ENCODE peak calls at places on chromosomes 7 and 10, in seven cellular contexts. One of them, this sample, is unnamed.

GRCh38 chr7:50644586-50644985 is 79.4 kb upstream of the DDC start:
- DNase-seq in NCI-H1105: no peak
- DNase-seq in activated naive CD4-positive, alpha-beta T cell treated with anti-CD3 and anti-CD28 coated beads, Interleukin-2, amount 50 U/mL, for 72 hours: no peak
- DNase-seq in HEK293T: no peak
- DNase-seq in stimulated activated CD8-positive, alpha-beta memory T cell treated with anti-CD3 and anti-CD28 coated beads, Interleukin-15, amount 100 ng/mL, for 48 hours: no peak
- DNase-seq in head of caudate nucleus: no peak
- DNase-seq in mucosa of descending colon: no peak
- DNase-seq in this sample: no peak

GRCh38 chr10:116704926-116705325 is 37.4 kb downstream of the HSPA12A start:
- DNase-seq in activated naive CD4-positive, alpha-beta T cell treated with anti-CD3 and anti-CD28 coated beads, Interleukin-2, amount 50 U/mL, for 72 hours: no peak
- DNase-seq in mucosa of descending colon: no peak
- DNase-seq in head of caudate nucleus: no peak
- DNase-seq in NCI-H1105: peak; percentile 65
- DNase-seq in HEK293T: no peak
- DNase-seq in stimulated activated CD8-positive, alpha-beta memory T cell treated with anti-CD3 and anti-CD28 coated beads, Interleukin-15, amount 100 ng/mL, for 48 hours: no peak
- DNase-seq in this sample: no peak

GRCh38 chr7:45001138-45001694 is 1.2 kb downstream of the CCM2 start:
- DNase-seq in HEK293T: peak; percentile 26
- DNase-seq in stimulated activated CD8-positive, alpha-beta memory T cell treated with anti-CD3 and anti-CD28 coated beads, Interleukin-15, amount 100 ng/mL, for 48 hours: no peak
- DNase-seq in head of caudate nucleus: peak; percentile 46
- DNase-seq in activated naive CD4-positive, alpha-beta T cell treated with anti-CD3 and anti-CD28 coated beads, Interleukin-2, amount 50 U/mL, for 72 hours: peak; percentile 56
- DNase-seq in NCI-H1105: peak; percentile 36
- DNase-seq in mucosa of descending colon: peak; percentile 44
- DNase-seq in this sample: peak; percentile 62

GRCh38 chr10:82267014-82267413 is 392.0 kb downstream of the NRG3 start:
- DNase-seq in stimulated activated CD8-positive, alpha-beta memory T cell treated with anti-CD3 and anti-CD28 coated beads, Interleukin-15, amount 100 ng/mL, for 48 hours: no peak
- DNase-seq in HEK293T: no peak
- DNase-seq in head of caudate nucleus: no peak
- DNase-seq in activated naive CD4-positive, alpha-beta T cell treated with anti-CD3 and anti-CD28 coated beads, Interleukin-2, amount 50 U/mL, for 72 hours: no peak
- DNase-seq in mucosa of descending colon: no peak
- DNase-seq in NCI-H1105: no peak
- DNase-seq in this sample: no peak

GRCh38 chr7:156948361-156948760 is 1.2 kb upstream of the NOM1 start:
- DNase-seq in head of caudate nucleus: no peak
- DNase-seq in mucosa of descending colon: no peak
- DNase-seq in NCI-H1105: no peak
- DNase-seq in stimulated activated CD8-positive, alpha-beta memory T cell treated with anti-CD3 and anti-CD28 coated beads, Interleukin-15, amount 100 ng/mL, for 48 hours: no peak
- DNase-seq in activated naive CD4-positive, alpha-beta T cell treated with anti-CD3 and anti-CD28 coated beads, Interleukin-2, amount 50 U/mL, for 72 hours: no peak
- DNase-seq in HEK293T: no peak
- DNase-seq in this sample: no peak

GRCh38 chr10:44619975-44620374 is 235.1 kb upstream of the CXCL12 start:
- DNase-seq in HEK293T: no peak
- DNase-seq in activated naive CD4-positive, alpha-beta T cell treated with anti-CD3 and anti-CD28 coated beads, Interleukin-2, amount 50 U/mL, for 72 hours: no peak
- DNase-seq in head of caudate nucleus: no peak
- DNase-seq in stimulated activated CD8-positive, alpha-beta memory T cell treated with anti-CD3 and anti-CD28 coated beads, Interleukin-15, amount 100 ng/mL, for 48 hours: no peak
- DNase-seq in mucosa of descending colon: no peak
- DNase-seq in NCI-H1105: no peak
- DNase-seq in this sample: no peak

GRCh38 chr7:99848420-99849216 is 20.8 kb downstream of the CYP3A43 start:
- DNase-seq in head of caudate nucleus: no peak
- DNase-seq in stimulated activated CD8-positive, alpha-beta memory T cell treated with anti-CD3 and anti-CD28 coated beads, Interleukin-15, amount 100 ng/mL, for 48 hours: no peak
- DNase-seq in activated naive CD4-positive, alpha-beta T cell treated with anti-CD3 and anti-CD28 coated beads, Interleukin-2, amount 50 U/mL, for 72 hours: no peak
- DNase-seq in NCI-H1105: no peak
- DNase-seq in HEK293T: no peak
- DNase-seq in mucosa of descending colon: no peak
- DNase-seq in this sample: no peak

GRCh38 chr7:78620931-78621330 is 822.4 kb downstream of the PHTF2 start:
- DNase-seq in stimulated activated CD8-positive, alpha-beta memory T cell treated with anti-CD3 and anti-CD28 coated beads, Interleukin-15, amount 100 ng/mL, for 48 hours: no peak
- DNase-seq in NCI-H1105: no peak
- DNase-seq in activated naive CD4-positive, alpha-beta T cell treated with anti-CD3 and anti-CD28 coated beads, Interleukin-2, amount 50 U/mL, for 72 hours: no peak
- DNase-seq in HEK293T: no peak
- DNase-seq in mucosa of descending colon: no peak
- DNase-seq in head of caudate nucleus: no peak
- DNase-seq in this sample: peak; percentile 14

GRCh38 chr10:109887272-109887671 is 36.0 kb downstream of the XPNPEP1 start:
- DNase-seq in HEK293T: no peak
- DNase-seq in NCI-H1105: no peak
- DNase-seq in stimulated activated CD8-positive, alpha-beta memory T cell treated with anti-CD3 and anti-CD28 coated beads, Interleukin-15, amount 100 ng/mL, for 48 hours: no peak
- DNase-seq in activated naive CD4-positive, alpha-beta T cell treated with anti-CD3 and anti-CD28 coated beads, Interleukin-2, amount 50 U/mL, for 72 hours: no peak
- DNase-seq in mucosa of descending colon: no peak
- DNase-seq in head of caudate nucleus: peak; percentile 51
- DNase-seq in this sample: peak; percentile 74

GRCh38 chr10:60916025-60916424 is 28.0 kb downstream of the RHOBTB1 start:
- DNase-seq in activated naive CD4-positive, alpha-beta T cell treated with anti-CD3 and anti-CD28 coated beads, Interleukin-2, amount 50 U/mL, for 72 hours: no peak
- DNase-seq in head of caudate nucleus: no peak
- DNase-seq in stimulated activated CD8-positive, alpha-beta memory T cell treated with anti-CD3 and anti-CD28 coated beads, Interleukin-15, amount 100 ng/mL, for 48 hours: no peak
- DNase-seq in NCI-H1105: no peak
- DNase-seq in mucosa of descending colon: no peak
- DNase-seq in HEK293T: peak; percentile 32
- DNase-seq in this sample: peak; percentile 14

GRCh38 chr7:27129729-27130539 is 623 bp downstream of the HOXA4 start:
- DNase-seq in stimulated activated CD8-positive, alpha-beta memory T cell treated with anti-CD3 and anti-CD28 coated beads, Interleukin-15, amount 100 ng/mL, for 48 hours: no peak
- DNase-seq in mucosa of descending colon: peak; percentile 75
- DNase-seq in HEK293T: no peak
- DNase-seq in head of caudate nucleus: no peak
- DNase-seq in activated naive CD4-positive, alpha-beta T cell treated with anti-CD3 and anti-CD28 coated beads, Interleukin-2, amount 50 U/mL, for 72 hours: no peak
- DNase-seq in NCI-H1105: no peak
- DNase-seq in this sample: peak; percentile 46

GRCh38 chr7:149626972-149627371 is 129.4 kb upstream of the ZNF746 start:
- DNase-seq in mucosa of descending colon: no peak
- DNase-seq in activated naive CD4-positive, alpha-beta T cell treated with anti-CD3 and anti-CD28 coated beads, Interleukin-2, amount 50 U/mL, for 72 hours: no peak
- DNase-seq in HEK293T: no peak
- DNase-seq in stimulated activated CD8-positive, alpha-beta memory T cell treated with anti-CD3 and anti-CD28 coated beads, Interleukin-15, amount 100 ng/mL, for 48 hours: no peak
- DNase-seq in head of caudate nucleus: no peak
- DNase-seq in NCI-H1105: no peak
- DNase-seq in this sample: no peak

GRCh38 chr7:32048970-32049369 is 21.2 kb downstream of the PDE1C start:
- DNase-seq in mucosa of descending colon: no peak
- DNase-seq in activated naive CD4-positive, alpha-beta T cell treated with anti-CD3 and anti-CD28 coated beads, Interleukin-2, amount 50 U/mL, for 72 hours: no peak
- DNase-seq in NCI-H1105: no peak
- DNase-seq in head of caudate nucleus: no peak
- DNase-seq in HEK293T: no peak
- DNase-seq in stimulated activated CD8-positive, alpha-beta memory T cell treated with anti-CD3 and anti-CD28 coated beads, Interleukin-15, amount 100 ng/mL, for 48 hours: no peak
- DNase-seq in this sample: no peak

GRCh38 chr10:84613336-84614021 is 285.1 kb downstream of the CCSER2 start:
- DNase-seq in NCI-H1105: no peak
- DNase-seq in HEK293T: peak; percentile 67
- DNase-seq in head of caudate nucleus: peak; percentile 39
- DNase-seq in mucosa of descending colon: peak; percentile 34
- DNase-seq in activated naive CD4-positive, alpha-beta T cell treated with anti-CD3 and anti-CD28 coated beads, Interleukin-2, amount 50 U/mL, for 72 hours: no peak
- DNase-seq in stimulated activated CD8-positive, alpha-beta memory T cell treated with anti-CD3 and anti-CD28 coated beads, Interleukin-15, amount 100 ng/mL, for 48 hours: no peak
- DNase-seq in this sample: peak; percentile 96

GRCh38 chr10:101696632-101697031 is 1.7 kb upstream of the FBXW4 start:
- DNase-seq in head of caudate nucleus: no peak
- DNase-seq in NCI-H1105: no peak
- DNase-seq in activated naive CD4-positive, alpha-beta T cell treated with anti-CD3 and anti-CD28 coated beads, Interleukin-2, amount 50 U/mL, for 72 hours: no peak
- DNase-seq in stimulated activated CD8-positive, alpha-beta memory T cell treated with anti-CD3 and anti-CD28 coated beads, Interleukin-15, amount 100 ng/mL, for 48 hours: no peak
- DNase-seq in mucosa of descending colon: no peak
- DNase-seq in HEK293T: no peak
- DNase-seq in this sample: no peak

GRCh38 chr10:10093035-10093434 is 924.6 kb upstream of the CELF2 start:
- DNase-seq in stimulated activated CD8-positive, alpha-beta memory T cell treated with anti-CD3 and anti-CD28 coated beads, Interleukin-15, amount 100 ng/mL, for 48 hours: no peak
- DNase-seq in NCI-H1105: no peak
- DNase-seq in mucosa of descending colon: no peak
- DNase-seq in head of caudate nucleus: no peak
- DNase-seq in activated naive CD4-positive, alpha-beta T cell treated with anti-CD3 and anti-CD28 coated beads, Interleukin-2, amount 50 U/mL, for 72 hours: no peak
- DNase-seq in HEK293T: no peak
- DNase-seq in this sample: no peak

GRCh38 chr7:65980478-65981250 is 1.3 kb downstream of the GUSB start:
- DNase-seq in activated naive CD4-positive, alpha-beta T cell treated with anti-CD3 and anti-CD28 coated beads, Interleukin-2, amount 50 U/mL, for 72 hours: peak; percentile 28
- DNase-seq in mucosa of descending colon: peak; percentile 56
- DNase-seq in stimulated activated CD8-positive, alpha-beta memory T cell treated with anti-CD3 and anti-CD28 coated beads, Interleukin-15, amount 100 ng/mL, for 48 hours: peak; percentile 51
- DNase-seq in HEK293T: no peak
- DNase-seq in NCI-H1105: no peak
- DNase-seq in head of caudate nucleus: no peak
- DNase-seq in this sample: peak; percentile 11